ENCODE peak calls at places on chromosomes 6 and 20, in eight cellular contexts. Z, K, M, J, R, L, V and P are unnamed samples. For H3K4me1, the result is how much of the 10 kb centered on the place peaks cover.

GRCh38 chr20:60586417-60587105 is 628.3 kb downstream of the CDH26 start:
- DNase-seq in R (no peak), M (no peak), J (no peak), V (no peak), Z (no peak), K (no peak), L (no peak), P (no peak)

GRCh38 chr6:35811699-35811995 is 6.5 kb downstream of the LHFPL5 start:
- DNase-seq in R (no peak), K (no peak), J (no peak), Z (no peak), L (no peak), V (no peak), M (no peak), P (no peak)

GRCh38 chr6:161922631-161923119 is 648.8 kb upstream of the AGPAT4 start:
- DNase-seq in J (no peak), Z (no peak), L (peak), M (peak), K (no peak), V (peak), R (peak), P (peak)

GRCh38 chr6:89599727-89600126 is 38.8 kb downstream of the LYRM2 start:
- DNase-seq in M (no peak), Z (no peak), R (no peak), V (no peak), J (no peak), L (no peak), K (no peak), P (no peak)

GRCh38 chr6:10397756-10398438 is 17.0 kb downstream of the TFAP2A start:
- DNase-seq in M (no peak), V (no peak), L (no peak), Z (no peak), K (no peak), R (no peak), J (no peak), P (no peak)

GRCh38 chr6:80077067-80077466 is 29.4 kb upstream of the BCKDHB start:
- DNase-seq in Z (no peak), L (no peak), K (no peak), V (no peak), J (no peak), R (no peak), M (no peak), P (no peak)

GRCh38 chr20:9543214-9543613 is 28.8 kb downstream of the LAMP5 start:
- DNase-seq in L (no peak), R (no peak), K (no peak), M (no peak), V (no peak), J (no peak), Z (no peak), P (no peak)

GRCh38 chr6:52221302-52221701 is 23.0 kb downstream of the IL17F start:
- DNase-seq in V (no peak), J (no peak), R (no peak), L (no peak), Z (no peak), K (no peak), M (no peak), P (no peak)

GRCh38 chr6:106747139-106747538 is 117.8 kb downstream of the QRSL1 start:
- DNase-seq in Z (no peak), K (no peak), L (no peak), V (no peak), R (no peak), M (no peak), J (no peak), P (peak)

GRCh38 chr6:139330841-139331500 is 39.2 kb upstream of the TXLNB start:
- DNase-seq in J (no peak), Z (no peak), L (no peak), M (no peak), R (no peak), V (peak), K (no peak), P (no peak)

GRCh38 chr6:164214066-164214465 is 799.5 kb downstream of the QKI start:
- DNase-seq in L (no peak), M (no peak), J (no peak), Z (no peak), V (no peak), R (no peak), K (no peak), P (no peak)

GRCh38 chr20:9829835-9830234 is 9.0 kb downstream of the PAK5 start:
- DNase-seq in K (no peak), Z (no peak), R (no peak), M (peak), V (no peak), J (no peak), L (peak), P (no peak)

GRCh38 chr6:148831064-148831463 is 84.2 kb downstream of the UST start:
- DNase-seq in K (no peak), L (no peak), Z (no peak), V (no peak), R (no peak), M (no peak), J (no peak), P (no peak)

GRCh38 chr20:49887251-49887827 is 28.0 kb downstream of the SPATA2 start:
- DNase-seq in K (no peak), V (peak), Z (no peak), M (no peak), R (no peak), L (no peak), J (no peak), P (no peak)

GRCh38 chr6:19873031-19873430 is 35.9 kb downstream of the ID4 start:
- DNase-seq in R (no peak), J (no peak), L (no peak), Z (no peak), V (no peak), K (no peak), M (no peak), P (no peak)

GRCh38 chr20:57092112-57092899 is 174.1 kb downstream of the BMP7 start:
- DNase-seq in J (peak), R (peak), L (peak), K (peak), M (peak), Z (no peak), V (peak), P (peak)

GRCh38 chr6:164042212-164042611 is 627.7 kb downstream of the QKI start:
- DNase-seq in M (no peak), Z (no peak), V (no peak), J (no peak), L (no peak), K (no peak), R (no peak), P (peak)

GRCh38 chr20:64247312-64247627 is 8.3 kb upstream of the PCMTD2 start:
- DNase-seq in Z (no peak), J (no peak), K (no peak), M (no peak), V (no peak), L (no peak), R (no peak), P (no peak)

GRCh38 chr6:108576724-108577123 is 16.0 kb downstream of the FOXO3 start:
- DNase-seq in J (no peak), K (no peak), M (no peak), V (no peak), L (no peak), Z (no peak), R (no peak), P (no peak)

GRCh38 chr20:61940976-61941720 is 124.5 kb downstream of the TAF4 start:
- DNase-seq in R (no peak), M (no peak), V (no peak), Z (no peak), L (no peak), J (peak), K (no peak), P (no peak)

GRCh38 chr6:138480279-138480949 is 18.9 kb downstream of the NHSL1 start:
- DNase-seq in V (no peak), K (no peak), J (no peak), Z (no peak), R (no peak), L (no peak), M (no peak), P (no peak)

GRCh38 chr20:44609511-44610312 is 27.3 kb downstream of the PKIG start:
- DNase-seq in L (peak), V (peak), M (peak), J (peak), K (peak), Z (peak), R (peak), P (peak)

GRCh38 chr20:16475225-16475624 is 98.0 kb downstream of the KIF16B start:
- DNase-seq in Z (no peak), V (peak), R (no peak), L (no peak), K (no peak), M (peak), J (no peak), P (no peak)

GRCh38 chr20:12554416-12554815 is 454.4 kb upstream of the SPTLC3 start:
- DNase-seq in M (no peak), J (no peak), R (no peak), L (no peak), K (no peak), Z (no peak), V (no peak), P (no peak)

GRCh38 chr6:56456785-56457184 is 185.9 kb downstream of the DST start:
- DNase-seq in Z (no peak), K (no peak), R (no peak), L (no peak), J (no peak), V (no peak), M (no peak), P (no peak)

GRCh38 chr6:130632288-130632687 is 194.9 kb upstream of the SMLR1 start:
- DNase-seq in Z (no peak), V (no peak), L (no peak), R (no peak), K (no peak), M (no peak), J (no peak), P (no peak)

GRCh38 chr6:107357842-107358241 is 101.5 kb downstream of the PDSS2 start:
- DNase-seq in R (no peak), V (no peak), L (no peak), Z (no peak), K (no peak), M (no peak), J (no peak), P (no peak)

GRCh38 chr20:43508106-43508505 is 609 bp downstream of the L3MBTL1 start:
- DNase-seq in V (no peak), J (no peak), K (no peak), R (no peak), L (peak), Z (no peak), M (peak), P (peak)

GRCh38 chr6:30007132-30007764 is 53.8 kb upstream of the POLR1H start:
- DNase-seq in M (no peak), K (peak), Z (no peak), L (peak), V (no peak), J (peak), R (peak), P (peak)

GRCh38 chr6:166862287-166862977 is 93.9 kb downstream of the RNASET2 start:
- DNase-seq in K (no peak), L (peak), V (no peak), J (no peak), Z (no peak), R (no peak), M (peak), P (no peak)

GRCh38 chr6:17352302-17352701 is 41.1 kb upstream of the CAP2 start:
- DNase-seq in K (no peak), R (no peak), V (peak), J (no peak), M (no peak), L (no peak), Z (no peak), P (no peak)

DNA sequence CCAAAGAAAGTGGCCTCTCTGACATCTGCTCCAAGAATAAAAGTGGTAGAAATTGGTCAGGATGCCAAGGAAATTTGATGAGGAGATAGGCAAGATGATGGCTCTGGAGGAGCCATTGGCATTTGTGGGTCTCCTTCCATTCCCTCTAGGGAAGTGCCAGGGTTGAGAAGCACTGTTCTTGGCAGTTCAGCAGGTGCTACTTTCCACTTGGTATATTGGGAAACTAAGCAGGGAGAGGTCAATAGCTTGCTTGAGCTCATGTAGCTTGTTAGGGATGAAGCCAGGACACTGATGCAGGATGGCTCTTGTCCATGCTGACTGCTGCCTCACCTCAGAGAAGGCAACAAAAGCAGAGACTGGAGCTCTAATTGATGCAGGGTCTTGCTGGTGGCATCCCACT is 72.9 kb upstream of the RIPOR2 start:
- DNase-seq in V (no peak), M (no peak), R (no peak), K (no peak), J (no peak), L (no peak), Z (no peak), P (no peak)
- H3K4me1 ChIP-seq in V (under half), M (under half), R (under half), K (under half), J (under half), L (under half), Z (under half), P (under half)

GRCh38 chr6:93721386-93722048 is 302.2 kb upstream of the EPHA7 start:
- DNase-seq in Z (no peak), K (no peak), L (peak), M (peak), R (no peak), J (no peak), V (no peak), P (no peak)
- TF ChIP-seq CTCF in Z (no peak), K (no peak), L (peak), M (peak), R (peak), J (no peak), V (no peak), P (peak)

GRCh38 chr20:59005523-59006166 is 1.4 kb downstream of the CTSZ start:
- DNase-seq in L (no peak), J (no peak), R (no peak), M (no peak), Z (no peak), K (no peak), V (no peak), P (no peak)
- H3K27ac ChIP-seq in L (no peak), J (peak), R (peak), M (no peak), Z (peak), K (peak), V (no peak), P (peak)

GRCh38 chr6:154479388-154480143 is 30.9 kb downstream of the CNKSR3 start:
- DNase-seq in L (no peak), K (no peak), M (no peak), R (no peak), J (no peak), Z (no peak), V (peak), P (no peak)
- H3K4me1 ChIP-seq in L (under half), K (under half), M (under half), R (under half), J (under half), Z (half or more), V (under half), P (under half)

GRCh38 chr6:121794630-121795029 is 359.2 kb downstream of the GJA1 start:
- DNase-seq in Z (no peak), J (no peak), M (peak), R (no peak), L (no peak), V (peak), K (no peak), P (no peak)

DNA sequence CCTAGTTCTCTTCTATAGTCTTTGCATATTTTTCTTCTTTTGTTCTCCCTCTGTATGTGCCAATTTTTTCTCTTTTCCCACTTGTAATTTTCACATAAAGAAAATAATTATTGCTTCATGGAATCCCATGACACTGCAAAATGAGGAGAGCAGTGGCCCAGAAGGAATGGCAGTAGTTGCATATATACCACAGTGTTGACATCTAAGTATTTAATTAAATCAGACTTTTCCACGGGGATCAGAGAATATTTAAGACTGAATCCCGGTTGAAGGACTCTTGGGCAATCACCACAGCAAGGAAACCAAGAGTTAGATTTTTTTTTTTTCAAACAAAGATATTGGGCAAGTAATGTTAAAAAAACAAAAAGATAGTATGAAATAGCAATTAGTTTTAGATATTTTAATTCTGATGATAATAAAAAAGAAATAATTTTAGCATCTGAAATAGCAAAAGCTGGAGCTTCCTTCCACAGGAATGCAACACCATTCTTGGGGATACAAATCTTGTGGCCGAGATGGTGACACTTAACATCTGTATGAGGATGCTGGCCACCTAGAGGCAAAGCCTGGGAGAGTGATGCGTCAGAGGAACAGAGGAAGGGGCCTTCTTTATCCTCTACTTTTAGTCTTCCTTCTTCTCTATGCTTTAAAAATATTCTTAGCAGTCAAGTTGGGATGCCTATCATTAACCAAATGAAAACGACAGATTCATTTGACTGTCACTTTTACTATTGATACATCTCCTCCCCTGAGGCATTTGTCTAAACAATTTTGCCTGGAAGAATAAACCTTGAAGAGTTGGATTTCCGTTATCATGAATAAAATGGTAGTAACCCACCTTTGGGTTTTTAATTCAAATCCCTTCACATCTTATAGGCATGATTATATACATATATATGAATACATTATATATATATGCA is 356.2 kb downstream of the GJA1 start:
- DNase-seq in K (no peak), L (peak), J (no peak), M (no peak), V (no peak), Z (no peak), R (no peak), P (no peak)
- TF ChIP-seq CTCF in K (no peak), L (peak), J (no peak), M (no peak), V (no peak), Z (no peak), R (no peak), P (no peak)

DNA sequence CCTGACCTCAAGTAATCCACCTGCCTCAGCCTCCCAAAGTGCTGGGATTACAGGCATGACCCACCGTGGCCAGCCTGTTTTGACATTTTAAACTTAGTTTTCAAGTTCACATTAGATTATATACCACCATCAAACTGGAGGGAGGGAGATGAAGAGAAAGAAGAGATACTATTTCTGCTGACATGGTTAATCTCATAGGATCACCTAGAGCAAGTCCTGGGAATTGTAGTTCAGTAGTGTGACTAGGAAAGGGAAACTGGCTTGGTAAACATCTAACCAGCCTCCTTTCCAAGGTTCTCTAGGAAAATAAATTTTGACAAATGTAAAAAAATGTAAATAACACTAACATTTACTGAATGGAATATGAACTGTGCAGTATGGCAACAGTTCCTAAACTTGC is 120.5 kb upstream of the ASCC3 start:
- DNase-seq in V (no peak), Z (no peak), L (no peak), J (no peak), R (no peak), M (no peak), K (no peak), P (no peak)
- H3K27ac ChIP-seq in V (no peak), Z (no peak), L (no peak), J (no peak), R (no peak), M (no peak), K (no peak), P (no peak)

DNA sequence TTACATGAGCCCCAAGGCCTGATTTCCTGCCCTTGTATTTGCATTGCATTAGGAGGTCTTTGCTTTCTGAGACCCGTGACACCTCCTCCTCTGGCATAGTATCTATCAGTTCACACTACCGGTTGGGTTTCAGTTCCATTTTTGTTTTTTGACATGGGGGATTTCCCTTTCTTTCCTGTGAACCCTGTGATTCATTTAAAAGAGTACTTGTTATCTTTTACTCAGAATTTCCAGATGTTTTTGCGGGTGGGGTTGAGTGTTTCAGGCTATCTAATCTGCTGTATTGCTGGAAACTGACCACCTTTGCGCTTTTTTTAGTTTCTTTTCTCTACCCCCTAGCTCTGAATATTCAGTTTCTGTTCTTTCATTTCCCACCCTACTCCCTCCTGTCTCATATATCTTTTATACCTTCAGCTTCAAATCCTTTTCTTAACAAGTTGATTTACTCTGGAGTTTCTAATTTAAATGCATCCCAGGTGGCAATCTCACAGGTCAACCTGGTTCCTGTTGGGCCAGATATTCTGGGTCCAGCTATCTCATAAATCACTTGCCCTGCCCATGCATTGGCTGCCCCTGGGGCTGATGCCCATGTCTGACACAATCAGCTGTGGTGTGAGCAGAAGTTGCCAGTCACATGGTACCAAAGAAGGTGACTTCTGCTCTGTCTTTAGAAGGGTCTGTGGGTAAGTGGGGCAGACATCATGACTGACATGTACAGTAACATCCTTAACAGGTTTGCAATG is 14.3 kb upstream of the NCOA3 start:
- DNase-seq in L (no peak), J (no peak), M (no peak), V (peak), R (no peak), K (no peak), Z (no peak), P (no peak)
- H3K4me1 ChIP-seq in L (under half), J (under half), M (under half), V (under half), R (under half), K (under half), Z (under half), P (under half)

DNA sequence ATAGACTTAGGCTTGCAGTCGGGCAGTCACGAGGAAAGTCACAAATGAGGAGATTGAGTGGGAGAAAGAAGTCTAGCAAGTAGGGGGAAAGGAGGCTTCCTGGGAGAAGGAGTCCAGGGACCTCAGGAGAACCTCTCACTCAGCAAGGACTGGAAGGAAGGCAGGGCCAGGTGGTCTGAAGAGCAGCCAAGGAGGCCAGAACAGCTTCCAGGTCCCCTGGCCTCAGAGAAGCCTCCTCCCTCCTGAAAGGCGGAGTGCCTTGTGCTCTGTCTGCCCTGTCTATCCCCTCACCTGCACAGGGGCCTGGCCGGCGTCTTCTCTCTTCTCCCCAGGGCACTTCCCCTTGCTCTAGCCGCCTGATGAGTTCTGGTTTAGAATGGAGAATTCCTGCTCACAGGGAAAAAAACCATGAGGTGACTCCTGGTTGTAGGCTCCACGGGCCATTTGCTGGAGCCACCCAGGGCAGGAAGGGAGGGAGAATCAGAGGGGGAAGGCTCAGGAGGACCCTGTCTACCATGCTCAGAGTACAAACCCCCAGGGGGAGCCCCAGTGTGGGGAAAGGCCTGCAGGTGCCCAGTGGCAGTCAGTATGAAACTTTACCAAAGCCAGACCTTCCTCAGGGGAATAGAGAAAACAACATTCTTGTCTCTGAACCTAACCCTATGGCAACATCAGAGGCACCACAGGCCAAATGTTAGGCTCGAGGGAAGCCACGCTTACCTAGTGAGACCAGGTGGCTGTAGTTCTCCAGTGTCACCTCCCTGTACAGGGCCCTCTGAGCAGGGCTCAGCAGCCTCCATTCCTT is 11.2 kb downstream of the ZNF337 start:
- DNase-seq in L (no peak), K (no peak), V (no peak), R (no peak), Z (no peak), J (no peak), M (no peak), P (no peak)
- TF ChIP-seq CTCF in L (peak), K (no peak), V (no peak), R (no peak), Z (no peak), J (no peak), M (no peak), P (no peak)